ENCODE peak calls at places on chromosomes 7 and 10, in five cellular contexts. I, J, A, P and K are unnamed samples.

GRCh38 chr10:133208466-133208865 is 21.6 kb upstream of the UTF1 start:
- DNase-seq in I (no peak), J (no peak), A (no peak), P (no peak), K (no peak)

GRCh38 chr7:33702511-33703054 is 202.8 kb upstream of the BMPER start:
- DNase-seq in I (no peak), J (no peak), A (no peak), P (no peak), K (no peak)

GRCh38 chr10:34121974-34122282 is 693.2 kb downstream of the PARD3 start:
- DNase-seq in I (no peak), J (no peak), A (no peak), P (no peak), K (no peak)

GRCh38 chr7:42611961-42612360 is 299.9 kb downstream of the C7orf25 start:
- DNase-seq in I (no peak), J (no peak), A (no peak), P (no peak), K (no peak)

GRCh38 chr7:85554294-85554877 is 367.5 kb upstream of the SEMA3D start:
- DNase-seq in I (no peak), J (no peak), A (no peak), P (peak; percentile 0), K (no peak)

GRCh38 chr7:138115047-138115446 is 38.8 kb downstream of the AKR1D1 start:
- DNase-seq in I (no peak), J (no peak), A (no peak), P (no peak), K (no peak)

GRCh38 chr10:119120413-119120867 is 16.5 kb downstream of the DENND10 start:
- DNase-seq in I (no peak), J (no peak), A (no peak), P (no peak), K (no peak)

GRCh38 chr10:21722209-21722608 is 188.2 kb downstream of the MLLT10 start:
- DNase-seq in I (no peak), J (no peak), A (no peak), P (no peak), K (no peak)

GRCh38 chr10:106711313-106711906 is 453.1 kb downstream of the SORCS1 start:
- DNase-seq in I (peak; percentile 35), J (no peak), A (no peak), P (peak; percentile 11), K (no peak)

GRCh38 chr10:310976-311639 is 175.9 kb downstream of the ZMYND11 start:
- DNase-seq in I (no peak), J (no peak), A (no peak), P (no peak), K (no peak)

GRCh38 chr10:49115015-49115795 is at the start of gene VSTM4:
- DNase-seq in I (peak; percentile 39), J (no peak), A (no peak), P (no peak), K (peak; percentile 18)

GRCh38 chr10:4943821-4944220 is 19.4 kb upstream of the AKR1C1 start:
- DNase-seq in I (no peak), J (no peak), A (no peak), P (no peak), K (no peak)

GRCh38 chr7:116432517-116432916 is 67.0 kb upstream of the CAV2 start:
- DNase-seq in I (no peak), J (no peak), A (no peak), P (no peak), K (no peak)

GRCh38 chr7:76294344-76295024 is 8.0 kb upstream of the HSPB1 start:
- DNase-seq in I (peak; percentile 95), J (no peak), A (no peak), P (peak; percentile 83), K (peak; percentile 92)

GRCh38 chr7:49596701-49597491 is 176.5 kb upstream of the VWC2 start:
- DNase-seq in I (no peak), J (no peak), A (no peak), P (no peak), K (no peak)

GRCh38 chr7:6271694-6272371 is 591 bp downstream of the CYTH3 start:
- DNase-seq in I (no peak), J (peak; percentile 6), A (no peak), P (peak; percentile 25), K (no peak)

GRCh38 chr7:133931053-133931452 is 196.1 kb upstream of the LRGUK start:
- DNase-seq in I (no peak), J (no peak), A (no peak), P (no peak), K (no peak)

GRCh38 chr7:124856299-124856888 is 73.2 kb downstream of the POT1 start:
- DNase-seq in I (no peak), J (no peak), A (no peak), P (peak; percentile 3), K (no peak)

GRCh38 chr10:14543048-14543903 is 212.6 kb upstream of the FRMD4A start:
- DNase-seq in I (no peak), J (no peak), A (no peak), P (no peak), K (no peak)
- H3K27ac ChIP-seq in I (peak overlapping the region; percentile 77), J (peak overlapping the region; percentile 48), A (peak overlapping the region; percentile 68), P (peak overlapping the region; percentile 50), K (no peak overlapping the region)

DNA sequence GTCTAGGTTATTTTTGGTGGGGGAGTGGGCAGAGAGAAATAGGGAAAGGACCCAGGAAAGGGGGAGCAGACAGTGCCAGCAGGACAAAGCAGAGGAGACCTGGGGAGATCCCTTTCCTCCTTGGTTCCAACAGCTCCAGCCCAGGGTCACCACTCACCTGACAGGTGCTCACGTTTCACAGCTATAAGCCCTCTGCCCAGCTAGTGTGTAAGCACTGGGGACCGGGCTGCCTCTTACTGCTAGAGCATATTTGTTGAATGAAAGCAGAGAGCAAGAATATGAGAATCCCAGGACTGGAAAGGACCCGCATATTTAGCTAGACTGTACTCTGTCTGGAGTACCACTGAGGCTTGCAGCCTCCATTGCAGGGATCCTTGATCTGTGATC is 6.7 kb downstream of the ZCCHC24 start:
- DNase-seq in I (no peak), J (no peak), A (no peak), P (no peak), K (no peak)
- H3K27ac ChIP-seq in I (no peak overlapping the region), J (no peak overlapping the region), A (no peak overlapping the region), P (no peak overlapping the region), K (peak overlapping the region; percentile 92)

GRCh38 chr7:26188291-26188999 is 12.1 kb downstream of the HNRNPA2B1 start:
- DNase-seq in I (no peak), J (no peak), A (no peak), P (no peak), K (no peak)
- H3K27ac ChIP-seq in I (no peak overlapping the region), J (no peak overlapping the region), A (no peak overlapping the region), P (peak overlapping the region; percentile 57), K (no peak overlapping the region)

DNA sequence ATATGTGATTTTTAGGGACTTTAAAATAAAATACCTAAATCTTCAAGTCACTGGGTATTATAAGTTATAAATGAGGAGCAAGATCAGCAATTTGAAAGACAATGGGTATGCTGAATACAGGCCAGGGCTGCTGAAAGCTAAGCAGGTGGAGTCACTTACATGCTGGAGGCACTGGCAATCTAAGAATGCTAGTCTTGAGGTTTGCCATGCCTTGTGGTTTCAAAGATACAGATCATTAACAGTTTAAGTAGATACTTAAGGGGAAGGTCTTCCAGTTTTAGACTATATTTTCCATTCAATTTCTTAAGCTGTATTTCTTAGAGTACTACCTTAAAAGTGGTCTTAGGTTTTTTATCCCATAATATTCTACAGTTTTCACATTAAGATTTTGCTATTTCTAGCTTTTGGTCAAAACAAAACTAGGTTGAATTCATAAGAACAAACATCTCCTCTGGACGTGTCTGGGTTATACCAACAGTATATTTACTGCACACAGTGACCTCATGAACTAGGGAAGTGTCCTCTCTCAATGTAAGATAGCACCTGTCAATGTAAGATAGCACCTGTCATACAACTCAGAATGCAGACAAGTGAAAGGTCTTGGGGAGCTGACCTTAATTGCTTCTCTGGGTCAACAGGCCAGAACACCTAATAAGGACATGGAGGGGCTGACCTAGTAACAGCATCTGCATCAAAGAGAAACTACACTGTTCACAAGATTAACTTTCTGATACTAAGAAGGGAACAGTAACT is 2.0 kb downstream of the SRI start:
- DNase-seq in I (no peak), J (no peak), A (no peak), P (no peak), K (no peak)
- H3K27ac ChIP-seq in I (peak overlapping the region; percentile 60), J (peak overlapping the region; percentile 73), A (peak overlapping the region; percentile 73), P (no peak overlapping the region), K (peak overlapping the region; percentile 76)

GRCh38 chr7:107185716-107186115 is 16.9 kb downstream of the HBP1 start:
- DNase-seq in I (no peak), J (no peak), A (no peak), P (no peak), K (no peak)

GRCh38 chr7:107190090-107190489 is 21.3 kb downstream of the HBP1 start:
- DNase-seq in I (no peak), J (no peak), A (no peak), P (no peak), K (no peak)

GRCh38 chr7:107186242-107186641 is 17.4 kb downstream of the HBP1 start:
- DNase-seq in I (no peak), J (no peak), A (no peak), P (no peak), K (no peak)

DNA sequence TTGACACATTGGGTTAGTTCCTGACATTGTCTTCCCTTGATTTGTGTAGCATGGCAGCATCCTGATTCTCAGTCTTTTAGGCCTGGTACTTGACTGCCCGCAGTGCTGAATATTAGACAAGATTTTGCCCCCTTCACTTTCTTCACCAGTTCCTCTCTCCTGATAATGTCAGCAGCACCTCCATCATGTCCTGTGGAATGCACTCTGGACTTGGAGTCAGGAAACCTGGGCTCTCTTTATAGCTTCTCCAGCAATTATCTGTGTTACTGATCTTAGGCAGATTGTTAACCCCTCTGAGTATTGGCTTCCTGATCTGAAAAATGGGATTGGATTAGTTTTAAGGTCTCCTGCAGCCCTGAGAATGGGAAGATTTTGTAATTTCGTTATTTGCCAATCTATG is 19.0 kb downstream of the HBP1 start:
- DNase-seq in I (no peak), J (no peak), A (no peak), P (no peak), K (no peak)
- H3K27ac ChIP-seq in I (no peak overlapping the region), J (no peak overlapping the region), A (no peak overlapping the region), P (no peak overlapping the region), K (no peak overlapping the region)

GRCh38 chr10:77038412-77038806 is 599.2 kb downstream of the KCNMA1 start:
- DNase-seq in I (no peak), J (no peak), A (no peak), P (no peak), K (no peak)
- H3K27ac ChIP-seq in I (no peak overlapping the region), J (no peak overlapping the region), A (no peak overlapping the region), P (no peak overlapping the region), K (no peak overlapping the region)

DNA sequence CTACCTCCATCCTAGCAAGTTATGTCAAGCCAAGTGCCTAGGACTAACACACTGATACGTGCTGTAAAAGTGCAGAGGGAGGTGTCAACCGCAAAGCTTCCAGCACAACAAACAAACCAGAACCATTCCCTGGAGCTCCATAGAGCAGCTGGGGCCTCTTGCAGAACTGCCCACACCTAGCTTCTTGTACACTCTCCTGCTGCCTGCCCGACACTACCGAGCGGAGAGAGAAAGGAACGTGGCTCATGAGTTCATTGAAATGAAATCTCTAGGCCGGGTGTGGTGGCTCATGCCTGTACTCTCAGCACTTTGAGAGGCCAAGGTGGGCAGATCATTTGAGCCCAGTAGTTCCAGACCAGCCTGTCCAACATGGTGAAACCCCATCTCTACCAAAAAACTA is 73.5 kb downstream of the MKI67 start:
- DNase-seq in I (no peak), J (no peak), A (no peak), P (no peak), K (no peak)
- H3K27ac ChIP-seq in I (no peak overlapping the region), J (no peak overlapping the region), A (no peak overlapping the region), P (no peak overlapping the region), K (no peak overlapping the region)

GRCh38 chr10:22834471-22834870 is 93.4 kb upstream of the ARMC3 start:
- DNase-seq in I (no peak), J (no peak), A (no peak), P (no peak), K (no peak)
- H3K27ac ChIP-seq in I (no peak overlapping the region), J (no peak overlapping the region), A (no peak overlapping the region), P (no peak overlapping the region), K (peak overlapping the region; percentile 91)